ENCODE peak calls at places on chromosomes 2 and 18, in eight cellular contexts. One of them, this sample, is unnamed.

GRCh38 chr2:241818943-241819270 is 9.9 kb downstream of the NEU4 start:
- DNase-seq in GM23338: no peak
- DNase-seq in esophagus squamous epithelium: no peak
- DNase-seq in brain microvascular endothelial cell: no peak
- DNase-seq in lower lobe of right lung: peak; percentile 28
- DNase-seq in GM23248: no peak
- DNase-seq in heart left ventricle: no peak
- DNase-seq in fibroblast of lung: no peak
- DNase-seq in this sample: no peak

GRCh38 chr2:110219496-110220192 is 7.3 kb upstream of the MTLN start:
- DNase-seq in GM23338: no peak
- DNase-seq in fibroblast of lung: no peak
- DNase-seq in esophagus squamous epithelium: no peak
- DNase-seq in lower lobe of right lung: no peak
- DNase-seq in heart left ventricle: no peak
- DNase-seq in brain microvascular endothelial cell: peak; percentile 11
- DNase-seq in GM23248: peak; percentile 74
- DNase-seq in this sample: no peak

GRCh38 chr18:55097406-55098170 is 138.3 kb upstream of the CCDC68 start:
- DNase-seq in GM23248: peak; percentile 55
- DNase-seq in esophagus squamous epithelium: no peak
- DNase-seq in lower lobe of right lung: no peak
- DNase-seq in heart left ventricle: no peak
- DNase-seq in fibroblast of lung: peak; percentile 11
- DNase-seq in brain microvascular endothelial cell: no peak
- DNase-seq in GM23338: no peak
- DNase-seq in this sample: no peak

GRCh38 chr2:692767-693166 is 15.6 kb upstream of the TMEM18 start:
- DNase-seq in GM23248: no peak
- DNase-seq in fibroblast of lung: no peak
- DNase-seq in lower lobe of right lung: no peak
- DNase-seq in GM23338: no peak
- DNase-seq in brain microvascular endothelial cell: no peak
- DNase-seq in heart left ventricle: no peak
- DNase-seq in esophagus squamous epithelium: no peak
- DNase-seq in this sample: no peak

GRCh38 chr2:218323526-218324472 is 31.5 kb upstream of the TMBIM1 start:
- DNase-seq in esophagus squamous epithelium: no peak
- DNase-seq in GM23338: peak; percentile 81
- DNase-seq in GM23248: peak; percentile 36
- DNase-seq in lower lobe of right lung: peak; percentile 59
- DNase-seq in heart left ventricle: peak; percentile 46
- DNase-seq in fibroblast of lung: peak; percentile 37
- DNase-seq in brain microvascular endothelial cell: peak; percentile 37
- DNase-seq in this sample: peak; percentile 59

GRCh38 chr2:43109261-43109743 is 117.1 kb downstream of the ZFP36L2 start:
- DNase-seq in brain microvascular endothelial cell: no peak
- DNase-seq in heart left ventricle: no peak
- DNase-seq in GM23248: no peak
- DNase-seq in GM23338: no peak
- DNase-seq in esophagus squamous epithelium: no peak
- DNase-seq in fibroblast of lung: no peak
- DNase-seq in lower lobe of right lung: no peak
- DNase-seq in this sample: peak; percentile 48

GRCh38 chr2:9423922-9424272 is 443 bp downstream of the CPSF3 start:
- DNase-seq in esophagus squamous epithelium: no peak
- DNase-seq in brain microvascular endothelial cell: no peak
- DNase-seq in GM23248: peak; percentile 70
- DNase-seq in lower lobe of right lung: no peak
- DNase-seq in fibroblast of lung: peak; percentile 28
- DNase-seq in GM23338: peak; percentile 35
- DNase-seq in heart left ventricle: no peak
- DNase-seq in this sample: no peak

GRCh38 chr18:28582724-28583123 is 405.8 kb upstream of the CDH2 start:
- DNase-seq in GM23248: no peak
- DNase-seq in lower lobe of right lung: no peak
- DNase-seq in esophagus squamous epithelium: no peak
- DNase-seq in heart left ventricle: no peak
- DNase-seq in fibroblast of lung: no peak
- DNase-seq in GM23338: no peak
- DNase-seq in brain microvascular endothelial cell: no peak
- DNase-seq in this sample: no peak

GRCh38 chr18:79580481-79581171 is 99.0 kb upstream of the CTDP1 start:
- DNase-seq in esophagus squamous epithelium: no peak
- DNase-seq in heart left ventricle: no peak
- DNase-seq in GM23248: no peak
- DNase-seq in GM23338: no peak
- DNase-seq in lower lobe of right lung: peak; percentile 30
- DNase-seq in brain microvascular endothelial cell: no peak
- DNase-seq in fibroblast of lung: no peak
- DNase-seq in this sample: peak; percentile 1

GRCh38 chr2:239312741-239313246 is 88.0 kb downstream of the HDAC4 start:
- DNase-seq in brain microvascular endothelial cell: no peak
- DNase-seq in GM23338: no peak
- DNase-seq in esophagus squamous epithelium: no peak
- DNase-seq in fibroblast of lung: no peak
- DNase-seq in lower lobe of right lung: peak; percentile 40
- DNase-seq in GM23248: peak; percentile 53
- DNase-seq in heart left ventricle: no peak
- DNase-seq in this sample: no peak

GRCh38 chr2:62197017-62197586 is 1.2 kb downstream of the B3GNT2 start:
- DNase-seq in fibroblast of lung: no peak
- DNase-seq in GM23248: peak; percentile 41
- DNase-seq in esophagus squamous epithelium: no peak
- DNase-seq in heart left ventricle: no peak
- DNase-seq in lower lobe of right lung: peak; percentile 57
- DNase-seq in brain microvascular endothelial cell: no peak
- DNase-seq in GM23338: no peak
- DNase-seq in this sample: peak; percentile 30

GRCh38 chr2:234488913-234489451 is 7.9 kb downstream of the ARL4C start:
- DNase-seq in heart left ventricle: no peak
- DNase-seq in fibroblast of lung: no peak
- DNase-seq in lower lobe of right lung: no peak
- DNase-seq in esophagus squamous epithelium: no peak
- DNase-seq in brain microvascular endothelial cell: no peak
- DNase-seq in GM23248: no peak
- DNase-seq in GM23338: no peak
- DNase-seq in this sample: no peak

GRCh38 chr2:134392689-134393476 is 139.0 kb downstream of the MGAT5 start:
- DNase-seq in brain microvascular endothelial cell: no peak
- DNase-seq in lower lobe of right lung: no peak
- DNase-seq in GM23338: peak; percentile 24
- DNase-seq in esophagus squamous epithelium: no peak
- DNase-seq in GM23248: peak; percentile 63
- DNase-seq in heart left ventricle: no peak
- DNase-seq in fibroblast of lung: no peak
- DNase-seq in this sample: no peak

GRCh38 chr18:69518989-69519388 is 118.3 kb downstream of the DOK6 start:
- DNase-seq in brain microvascular endothelial cell: no peak
- DNase-seq in heart left ventricle: no peak
- DNase-seq in lower lobe of right lung: no peak
- DNase-seq in GM23338: no peak
- DNase-seq in esophagus squamous epithelium: no peak
- DNase-seq in GM23248: peak; percentile 40
- DNase-seq in fibroblast of lung: peak; percentile 51
- DNase-seq in this sample: no peak

GRCh38 chr18:69529151-69529550 is 128.5 kb downstream of the DOK6 start:
- DNase-seq in GM23338: no peak
- DNase-seq in heart left ventricle: no peak
- DNase-seq in lower lobe of right lung: no peak
- DNase-seq in GM23248: no peak
- DNase-seq in esophagus squamous epithelium: no peak
- DNase-seq in fibroblast of lung: no peak
- DNase-seq in brain microvascular endothelial cell: no peak
- DNase-seq in this sample: no peak

GRCh38 chr18:69528439-69528838 is 127.8 kb downstream of the DOK6 start:
- DNase-seq in heart left ventricle: no peak
- DNase-seq in brain microvascular endothelial cell: no peak
- DNase-seq in GM23338: no peak
- DNase-seq in lower lobe of right lung: no peak
- DNase-seq in GM23248: peak; percentile 20
- DNase-seq in esophagus squamous epithelium: no peak
- DNase-seq in fibroblast of lung: peak; percentile 49
- DNase-seq in this sample: no peak

GRCh38 chr18:69523582-69523981 is 122.9 kb downstream of the DOK6 start:
- DNase-seq in GM23338: no peak
- DNase-seq in fibroblast of lung: no peak
- DNase-seq in brain microvascular endothelial cell: no peak
- DNase-seq in lower lobe of right lung: no peak
- DNase-seq in GM23248: no peak
- DNase-seq in heart left ventricle: no peak
- DNase-seq in esophagus squamous epithelium: no peak
- DNase-seq in this sample: no peak
- H3K27ac ChIP-seq in GM23338: no peak overlapping the region
- H3K27ac ChIP-seq in fibroblast of lung: no peak overlapping the region
- H3K27ac ChIP-seq in brain microvascular endothelial cell: no peak overlapping the region
- H3K27ac ChIP-seq in lower lobe of right lung: no peak overlapping the region
- H3K27ac ChIP-seq in GM23248: no peak overlapping the region
- H3K27ac ChIP-seq in heart left ventricle: no peak overlapping the region
- H3K27ac ChIP-seq in esophagus squamous epithelium: no peak overlapping the region
- H3K27ac ChIP-seq in this sample: no peak overlapping the region

GRCh38 chr2:224555823-224556366 is 29.3 kb downstream of the CUL3 start:
- DNase-seq in heart left ventricle: no peak
- DNase-seq in GM23338: no peak
- DNase-seq in GM23248: peak; percentile 51
- DNase-seq in esophagus squamous epithelium: no peak
- DNase-seq in fibroblast of lung: no peak
- DNase-seq in lower lobe of right lung: no peak
- DNase-seq in brain microvascular endothelial cell: no peak
- DNase-seq in this sample: no peak

GRCh38 chr2:224551693-224552092 is 33.5 kb downstream of the CUL3 start:
- DNase-seq in lower lobe of right lung: no peak
- DNase-seq in brain microvascular endothelial cell: no peak
- DNase-seq in GM23248: no peak
- DNase-seq in esophagus squamous epithelium: no peak
- DNase-seq in fibroblast of lung: no peak
- DNase-seq in heart left ventricle: no peak
- DNase-seq in GM23338: no peak
- DNase-seq in this sample: no peak

GRCh38 chr2:224560549-224560948 is 24.6 kb downstream of the CUL3 start:
- DNase-seq in fibroblast of lung: no peak
- DNase-seq in GM23248: no peak
- DNase-seq in lower lobe of right lung: no peak
- DNase-seq in GM23338: no peak
- DNase-seq in brain microvascular endothelial cell: no peak
- DNase-seq in esophagus squamous epithelium: no peak
- DNase-seq in heart left ventricle: no peak
- DNase-seq in this sample: no peak

GRCh38 chr2:224552771-224553170 is 32.4 kb downstream of the CUL3 start:
- DNase-seq in fibroblast of lung: no peak
- DNase-seq in heart left ventricle: no peak
- DNase-seq in lower lobe of right lung: no peak
- DNase-seq in GM23338: no peak
- DNase-seq in GM23248: no peak
- DNase-seq in esophagus squamous epithelium: no peak
- DNase-seq in brain microvascular endothelial cell: no peak
- DNase-seq in this sample: no peak

GRCh38 chr2:224556381-224556780 is 28.8 kb downstream of the CUL3 start:
- DNase-seq in GM23338: no peak
- DNase-seq in GM23248: peak; percentile 33
- DNase-seq in esophagus squamous epithelium: no peak
- DNase-seq in brain microvascular endothelial cell: no peak
- DNase-seq in heart left ventricle: no peak
- DNase-seq in lower lobe of right lung: no peak
- DNase-seq in fibroblast of lung: no peak
- DNase-seq in this sample: no peak
- H3K27ac ChIP-seq in GM23338: no peak overlapping the region
- H3K27ac ChIP-seq in GM23248: peak overlapping the region; percentile 50
- H3K27ac ChIP-seq in esophagus squamous epithelium: no peak overlapping the region
- H3K27ac ChIP-seq in brain microvascular endothelial cell: no peak overlapping the region
- H3K27ac ChIP-seq in heart left ventricle: no peak overlapping the region
- H3K27ac ChIP-seq in lower lobe of right lung: no peak overlapping the region
- H3K27ac ChIP-seq in fibroblast of lung: no peak overlapping the region
- H3K27ac ChIP-seq in this sample: no peak overlapping the region

DNA sequence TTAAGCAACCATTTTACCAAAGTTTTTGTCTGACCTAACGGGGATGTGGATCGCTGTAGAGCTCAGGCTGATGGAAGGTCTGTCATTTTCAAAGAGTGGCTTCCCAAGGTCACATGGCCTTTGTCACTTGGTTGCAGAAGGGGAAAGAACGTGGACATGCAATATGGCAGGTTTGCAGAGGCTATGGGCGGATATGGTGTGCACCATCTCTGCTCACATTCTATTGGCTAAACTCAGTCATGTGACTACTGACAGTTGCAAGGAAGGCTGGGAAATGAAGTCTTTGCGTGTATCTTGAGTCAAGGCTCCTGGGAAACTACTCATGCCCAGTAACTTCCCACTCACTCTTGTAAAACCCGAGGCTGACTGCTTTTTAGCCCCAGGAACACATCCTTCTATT is 96.8 kb downstream of the ST6GAL2 start:
- DNase-seq in brain microvascular endothelial cell: no peak
- DNase-seq in GM23248: peak; percentile 6
- DNase-seq in lower lobe of right lung: no peak
- DNase-seq in fibroblast of lung: no peak
- DNase-seq in esophagus squamous epithelium: no peak
- DNase-seq in heart left ventricle: no peak
- DNase-seq in GM23338: peak; percentile 16
- DNase-seq in this sample: no peak
- H3K27ac ChIP-seq in brain microvascular endothelial cell: no peak overlapping the region
- H3K27ac ChIP-seq in GM23248: no peak overlapping the region
- H3K27ac ChIP-seq in lower lobe of right lung: no peak overlapping the region
- H3K27ac ChIP-seq in fibroblast of lung: no peak overlapping the region
- H3K27ac ChIP-seq in esophagus squamous epithelium: no peak overlapping the region
- H3K27ac ChIP-seq in heart left ventricle: no peak overlapping the region
- H3K27ac ChIP-seq in GM23338: no peak overlapping the region
- H3K27ac ChIP-seq in this sample: no peak overlapping the region

DNA sequence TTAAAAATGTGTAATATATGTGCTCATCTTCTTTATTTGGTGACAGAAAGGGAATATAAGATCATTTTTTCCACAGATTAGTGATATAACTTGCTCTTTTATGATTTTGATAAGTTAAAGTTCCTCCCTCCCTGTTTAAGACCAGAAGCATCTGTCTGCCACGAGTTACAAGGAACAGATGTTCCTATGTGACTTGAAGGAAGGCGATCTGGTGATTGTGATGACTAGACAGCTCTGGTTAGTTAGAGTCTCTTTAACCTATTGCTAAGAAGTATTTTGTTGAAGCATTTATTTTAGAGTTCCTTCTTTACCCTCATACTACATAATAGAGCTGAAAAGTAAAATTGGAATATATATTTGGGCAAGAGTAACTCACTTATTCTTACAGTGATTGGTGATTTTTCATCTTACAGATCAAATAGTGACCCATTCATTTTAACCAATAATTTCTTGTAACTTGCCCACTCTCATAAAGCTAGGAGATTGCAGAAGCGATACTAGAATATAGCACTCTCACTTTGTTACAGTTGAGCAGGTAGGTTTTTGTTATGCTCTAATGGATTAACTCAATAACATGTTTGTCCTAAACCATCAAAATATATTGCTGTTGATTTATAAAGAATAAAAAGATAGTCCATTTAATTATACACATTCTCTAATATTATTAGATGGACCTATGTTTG is 218.7 kb downstream of the SLC4A10 start:
- DNase-seq in brain microvascular endothelial cell: no peak
- DNase-seq in lower lobe of right lung: no peak
- DNase-seq in fibroblast of lung: peak; percentile 5
- DNase-seq in heart left ventricle: no peak
- DNase-seq in esophagus squamous epithelium: no peak
- DNase-seq in GM23338: no peak
- DNase-seq in GM23248: no peak
- DNase-seq in this sample: no peak
- H3K27ac ChIP-seq in brain microvascular endothelial cell: no peak overlapping the region
- H3K27ac ChIP-seq in lower lobe of right lung: no peak overlapping the region
- H3K27ac ChIP-seq in fibroblast of lung: no peak overlapping the region
- H3K27ac ChIP-seq in heart left ventricle: no peak overlapping the region
- H3K27ac ChIP-seq in esophagus squamous epithelium: no peak overlapping the region
- H3K27ac ChIP-seq in GM23338: no peak overlapping the region
- H3K27ac ChIP-seq in GM23248: no peak overlapping the region
- H3K27ac ChIP-seq in this sample: no peak overlapping the region

This sample was measured in thyroid gland.